ENCODE peak calls at places on chromosomes 11 and 22, in four cellular contexts. F, D, Z and U are unnamed samples.
A peak's percentile ranks its signal among the peaks of the same experiment; 100 is the strongest.

GRCh38 chr11:44556735-44557409 is 8.6 kb upstream of the CD82 start:
- DNase-seq in F (no peak), D (peak; percentile 47), Z (no peak), U (no peak)

GRCh38 chr22:35733742-35734516 is 16.3 kb downstream of the APOL5 start:
- DNase-seq in F (no peak), D (no peak), Z (no peak), U (no peak)

GRCh38 chr11:126341760-126342161 is 13.7 kb upstream of the ST3GAL4 start:
- DNase-seq in F (no peak), D (no peak), Z (no peak), U (no peak)

GRCh38 chr11:58059011-58059358 is 28.2 kb downstream of the OR6Q1 start:
- DNase-seq in F (no peak), D (no peak), Z (no peak), U (no peak)

GRCh38 chr22:26447594-26448329 is 18.7 kb downstream of the ASPHD2 start:
- DNase-seq in F (no peak), D (no peak), Z (no peak), U (no peak)

GRCh38 chr22:17167486-17167885 is 8.4 kb upstream of the HDHD5 start:
- DNase-seq in F (no peak), D (no peak), Z (no peak), U (no peak)

GRCh38 chr22:27253541-27253940 is 548.0 kb downstream of the MN1 start:
- DNase-seq in F (no peak), D (no peak), Z (no peak), U (no peak)

GRCh38 chr11:93861808-93862207 is 11.4 kb upstream of the VSTM5 start:
- DNase-seq in F (no peak), D (no peak), Z (no peak), U (no peak)

GRCh38 chr11:8793114-8793777 is 110.7 kb downstream of the RPL27A start:
- DNase-seq in F (no peak), D (no peak), Z (no peak), U (no peak)

GRCh38 chr22:17368727-17369552 is at the start of gene CECR2:
- DNase-seq in F (peak; percentile 82), D (peak; percentile 7), Z (peak; percentile 86), U (peak; percentile 54)

GRCh38 chr11:121520243-121521144 is 67.7 kb upstream of the SORL1-AS1 start:
- DNase-seq in F (no peak), D (no peak), Z (no peak), U (no peak)

GRCh38 chr22:23394525-23395326 is 185.4 kb downstream of the IGLL1 start:
- DNase-seq in F (no peak), D (no peak), Z (no peak), U (no peak)

GRCh38 chr11:95065336-95065735 is 1.4 kb upstream of the SRSF8 start:
- DNase-seq in F (no peak), D (no peak), Z (no peak), U (no peak)

GRCh38 chr11:116876656-116877055 is 39.2 kb upstream of the APOA1 start:
- DNase-seq in F (no peak), D (no peak), Z (no peak), U (no peak)

GRCh38 chr11:12693485-12694181 is 19.4 kb downstream of the TEAD1 start:
- DNase-seq in F (no peak), D (no peak), Z (no peak), U (peak; percentile 34)

GRCh38 chr11:94595061-94595460 is 27.9 kb downstream of the PIWIL4 start:
- DNase-seq in F (no peak), D (no peak), Z (no peak), U (no peak)

GRCh38 chr22:31829505-31829904 is 75.7 kb downstream of the DEPDC5 start:
- DNase-seq in F (no peak), D (peak; percentile 19), Z (peak; percentile 44), U (peak; percentile 47)

GRCh38 chr11:2776351-2777061 is 76.7 kb upstream of the KCNQ1OT1 start:
- DNase-seq in F (no peak), D (no peak), Z (no peak), U (no peak)

GRCh38 chr11:60939828-60940227 is 12.1 kb downstream of the SLC15A3 start:
- DNase-seq in F (no peak), D (no peak), Z (no peak), U (no peak)

GRCh38 chr22:43823353-43823908 is 11.3 kb upstream of the EFCAB6 start:
- DNase-seq in F (no peak), D (no peak), Z (no peak), U (no peak)

GRCh38 chr11:124801014-124801413 is 808 bp upstream of the MSANTD2 start:
- DNase-seq in F (no peak), D (no peak), Z (no peak), U (peak; percentile 8)

GRCh38 chr11:44083906-44084305 is 11.6 kb upstream of the EXT2 start:
- DNase-seq in F (no peak), D (no peak), Z (no peak), U (no peak)

GRCh38 chr22:26680485-26680884 is 23.1 kb downstream of the MIAT start:
- DNase-seq in F (no peak), D (no peak), Z (no peak), U (no peak)

GRCh38 chr11:86509579-86509978 is 134.9 kb downstream of the CCDC81 start:
- DNase-seq in F (no peak), D (no peak), Z (no peak), U (no peak)

GRCh38 chr11:36540998-36541397 is 26.8 kb upstream of the RAG1 start:
- DNase-seq in F (peak; percentile 33), D (peak; percentile 32), Z (peak; percentile 16), U (peak; percentile 37)

GRCh38 chr11:13140028-13140870 is 131.1 kb downstream of the RASSF10 start:
- DNase-seq in F (no peak), D (peak; percentile 57), Z (no peak), U (no peak)

GRCh38 chr11:95082576-95083001 is 7.1 kb upstream of the ENDOD1 start:
- DNase-seq in F (no peak), D (no peak), Z (no peak), U (no peak)

GRCh38 chr11:71425851-71426250 is 22.3 kb downstream of the DHCR7 start:
- DNase-seq in F (no peak), D (no peak), Z (no peak), U (no peak)

GRCh38 chr11:12674571-12674935 is 332 bp downstream of the TEAD1 start:
- DNase-seq in F (peak; percentile 31), D (no peak), Z (no peak), U (peak; percentile 81)

GRCh38 chr11:108414958-108415357 is 52.4 kb downstream of the C11orf65 start:
- DNase-seq in F (no peak), D (no peak), Z (no peak), U (no peak)

GRCh38 chr11:33334627-33335026 is 77.4 kb downstream of the HIPK3 start:
- DNase-seq in F (no peak), D (no peak), Z (no peak), U (no peak)

DNA sequence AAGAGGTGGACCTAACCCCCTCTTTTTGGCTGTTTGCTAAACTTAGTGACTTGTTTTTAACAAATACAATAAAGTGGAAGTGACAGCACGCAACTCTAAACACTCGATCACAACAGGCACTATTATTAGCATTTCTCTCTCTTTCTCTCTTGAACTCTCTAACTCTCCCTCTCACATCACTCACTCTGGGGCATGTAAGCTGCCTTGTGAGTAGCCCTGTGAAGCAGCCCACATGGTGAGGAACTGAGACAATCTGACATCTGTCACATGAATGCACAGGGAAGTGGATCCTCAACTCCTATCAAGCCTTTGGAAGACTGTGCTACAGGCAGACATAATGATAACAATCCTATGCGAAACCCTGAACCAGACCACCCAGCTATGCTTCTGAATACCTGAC is 609.0 kb upstream of the CNTN5 start:
- DNase-seq in F (no peak), D (no peak), Z (no peak), U (no peak)
- TF ChIP-seq FOXM1 in F (no peak), D (no peak), Z (no peak), U (no peak)

GRCh38 chr11:47109882-47110281 is 66.8 kb downstream of the ARFGAP2 start:
- DNase-seq in F (no peak), D (no peak), Z (no peak), U (no peak)
- TF ChIP-seq FOXM1 in F (no peak), D (no peak), Z (no peak), U (no peak)

GRCh38 chr11:123137496-123138270 is 57.4 kb downstream of the CLMP start:
- DNase-seq in F (no peak), D (no peak), Z (no peak), U (peak; percentile 85)
- TF ChIP-seq FOXM1 in F (no peak), D (no peak), Z (no peak), U (peak; percentile 28)

GRCh38 chr11:129853508-129854228 is 38.0 kb downstream of the TMEM45B start:
- DNase-seq in F (no peak), D (no peak), Z (peak; percentile 9), U (peak; percentile 44)
- TF ChIP-seq FOXM1 in F (no peak), D (no peak), Z (no peak), U (no peak)

GRCh38 chr11:68261006-68261405 is 10.8 kb downstream of the C11orf24 start:
- DNase-seq in F (no peak), D (no peak), Z (no peak), U (no peak)

GRCh38 chr11:68258363-68258765 is 13.4 kb downstream of the C11orf24 start:
- DNase-seq in F (no peak), D (no peak), Z (no peak), U (no peak)

GRCh38 chr11:68257477-68258362 is 14.1 kb downstream of the C11orf24 start:
- DNase-seq in F (peak; percentile 87), D (no peak), Z (peak; percentile 83), U (peak; percentile 88)

GRCh38 chr11:68260484-68260883 is 11.3 kb downstream of the C11orf24 start:
- DNase-seq in F (no peak), D (no peak), Z (no peak), U (no peak)

DNA sequence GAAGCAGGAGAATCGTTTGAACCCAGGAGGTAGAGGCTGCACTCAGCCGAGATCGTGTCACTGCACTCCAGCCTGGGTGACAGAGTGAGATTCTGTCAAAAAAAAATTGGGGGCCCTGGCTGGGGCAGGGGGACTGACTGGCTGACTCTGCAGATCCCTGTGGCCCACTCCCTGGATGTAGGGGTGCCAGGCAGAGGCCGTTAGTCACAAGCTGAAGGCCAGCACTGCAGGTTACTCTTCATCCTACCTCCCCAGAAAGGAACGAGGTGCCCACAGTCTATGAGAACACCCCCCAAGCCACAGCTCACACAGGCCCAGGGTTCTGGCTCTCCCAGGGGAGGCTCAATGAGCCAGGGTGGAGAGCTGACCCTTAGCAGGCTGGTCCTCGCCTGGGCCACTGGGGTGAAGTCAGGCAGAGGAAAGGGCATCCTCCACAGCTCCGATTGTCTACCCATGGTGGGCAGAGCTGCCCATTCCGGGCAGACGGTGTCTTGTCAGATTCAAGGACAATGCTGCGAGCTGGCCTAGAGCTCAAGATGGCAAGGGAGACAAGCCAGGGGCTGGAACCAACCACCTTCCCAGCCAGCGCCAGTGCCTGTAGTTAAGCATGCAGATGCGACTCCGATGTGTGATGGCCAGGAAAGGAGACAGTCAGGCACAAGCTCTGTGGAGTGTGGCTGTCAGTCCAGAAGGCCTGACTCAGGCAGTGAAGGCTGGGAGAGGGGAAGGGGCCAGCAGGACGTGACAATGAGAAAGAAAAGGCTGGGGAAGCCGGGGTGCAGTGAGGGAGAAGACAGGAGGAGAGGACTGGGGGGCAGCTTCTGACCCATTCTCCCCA is 12.4 kb downstream of the C11orf24 start:
- DNase-seq in F (no peak), D (no peak), Z (no peak), U (no peak)
- TF ChIP-seq FOXM1 in F (no peak), D (no peak), Z (no peak), U (no peak)

DNA sequence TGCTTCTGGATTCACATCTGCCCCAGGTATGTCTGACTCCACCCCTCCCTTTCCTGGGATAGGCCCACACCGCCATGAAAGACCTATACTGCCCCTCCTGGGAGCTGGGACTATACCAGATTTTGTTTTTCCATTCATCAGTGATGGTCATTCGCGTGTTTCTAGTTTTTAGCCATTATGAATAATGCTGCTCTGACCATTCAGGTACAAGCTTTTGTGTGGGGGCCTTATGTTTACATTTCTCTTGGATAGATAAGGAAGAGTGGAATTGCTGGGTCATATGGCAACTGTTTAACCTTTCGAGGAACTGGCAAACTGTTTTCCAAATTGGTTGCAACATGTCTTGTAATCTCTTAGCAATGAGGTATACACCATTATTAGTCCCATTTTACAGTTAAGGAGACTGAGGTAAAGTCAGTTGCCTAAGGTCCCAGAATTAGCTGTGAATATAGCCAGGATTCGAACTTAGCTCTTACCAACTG is 1.2 kb upstream of the TBC1D10A start:
- DNase-seq in F (peak; percentile 47), D (no peak), Z (peak; percentile 30), U (peak; percentile 35)
- TF ChIP-seq FOXM1 in F (no peak), D (no peak), Z (no peak), U (no peak)